ENCODE peak calls at places on chromosomes 7 and 10, in eight cellular contexts. One of them, this sample, is unnamed.
A peak's percentile ranks its signal among the peaks of the same experiment; 100 is the strongest.

GRCh38 chr7:99679400-99680191 is at the start of gene CYP3A5:
- DNase-seq in GM12891: no peak
- DNase-seq in body of pancreas: peak; percentile 84
- DNase-seq in GM12878: no peak
- DNase-seq in HCT116: peak; percentile 24
- DNase-seq in prostate gland: peak; percentile 81
- DNase-seq in uterus: peak; percentile 44
- DNase-seq in adrenal gland: peak; percentile 86
- DNase-seq in this sample: peak; percentile 54

GRCh38 chr7:135661311-135662122 is 797 bp upstream of the STMP1 start:
- DNase-seq in GM12891: no peak
- DNase-seq in body of pancreas: no peak
- DNase-seq in GM12878: no peak
- DNase-seq in HCT116: no peak
- DNase-seq in prostate gland: no peak
- DNase-seq in uterus: no peak
- DNase-seq in adrenal gland: no peak
- DNase-seq in this sample: no peak

GRCh38 chr10:6233725-6234277 is 31.1 kb downstream of the PFKFB3 start:
- DNase-seq in GM12891: no peak
- DNase-seq in body of pancreas: no peak
- DNase-seq in GM12878: no peak
- DNase-seq in HCT116: no peak
- DNase-seq in prostate gland: no peak
- DNase-seq in uterus: no peak
- DNase-seq in adrenal gland: no peak
- DNase-seq in this sample: no peak

GRCh38 chr10:22824984-22825383 is 102.9 kb upstream of the ARMC3 start:
- DNase-seq in GM12891: no peak
- DNase-seq in body of pancreas: no peak
- DNase-seq in GM12878: no peak
- DNase-seq in HCT116: peak; percentile 96
- DNase-seq in prostate gland: no peak
- DNase-seq in uterus: no peak
- DNase-seq in adrenal gland: no peak
- DNase-seq in this sample: no peak

GRCh38 chr10:95400789-95401188 is 110.0 kb upstream of the PDLIM1 start:
- DNase-seq in GM12891: no peak
- DNase-seq in body of pancreas: no peak
- DNase-seq in GM12878: no peak
- DNase-seq in HCT116: no peak
- DNase-seq in prostate gland: no peak
- DNase-seq in uterus: no peak
- DNase-seq in adrenal gland: no peak
- DNase-seq in this sample: no peak

GRCh38 chr10:42594246-42594650 is 44.1 kb downstream of the ZNF33B start:
- DNase-seq in GM12891: no peak
- DNase-seq in body of pancreas: no peak
- DNase-seq in GM12878: no peak
- DNase-seq in HCT116: no peak
- DNase-seq in prostate gland: no peak
- DNase-seq in uterus: no peak
- DNase-seq in adrenal gland: no peak
- DNase-seq in this sample: no peak

GRCh38 chr10:67771200-67771599 is 66.8 kb downstream of the DNAJC12 start:
- DNase-seq in GM12891: no peak
- DNase-seq in body of pancreas: no peak
- DNase-seq in GM12878: no peak
- DNase-seq in HCT116: no peak
- DNase-seq in prostate gland: no peak
- DNase-seq in uterus: no peak
- DNase-seq in adrenal gland: no peak
- DNase-seq in this sample: no peak

GRCh38 chr7:11557627-11558026 is 274.4 kb downstream of the THSD7A start:
- DNase-seq in GM12891: peak; percentile 5
- DNase-seq in body of pancreas: no peak
- DNase-seq in GM12878: no peak
- DNase-seq in HCT116: peak; percentile 46
- DNase-seq in prostate gland: no peak
- DNase-seq in uterus: no peak
- DNase-seq in adrenal gland: peak; percentile 54
- DNase-seq in this sample: no peak

GRCh38 chr10:4721994-4722753 is 103.8 kb upstream of the AKR1E2 start:
- DNase-seq in GM12891: no peak
- DNase-seq in body of pancreas: no peak
- DNase-seq in GM12878: no peak
- DNase-seq in HCT116: no peak
- DNase-seq in prostate gland: no peak
- DNase-seq in uterus: no peak
- DNase-seq in adrenal gland: no peak
- DNase-seq in this sample: no peak

GRCh38 chr10:120456626-120457430 is at the start of gene PLPP4:
- DNase-seq in GM12891: peak; percentile 38
- DNase-seq in body of pancreas: peak; percentile 22
- DNase-seq in GM12878: no peak
- DNase-seq in HCT116: no peak
- DNase-seq in prostate gland: no peak
- DNase-seq in uterus: no peak
- DNase-seq in adrenal gland: no peak
- DNase-seq in this sample: no peak

GRCh38 chr10:95571390-95571789 is 10.2 kb upstream of the SORBS1 start:
- DNase-seq in GM12891: no peak
- DNase-seq in body of pancreas: no peak
- DNase-seq in GM12878: no peak
- DNase-seq in HCT116: no peak
- DNase-seq in prostate gland: no peak
- DNase-seq in uterus: no peak
- DNase-seq in adrenal gland: no peak
- DNase-seq in this sample: no peak

GRCh38 chr7:43034535-43035002 is 77.9 kb upstream of the HECW1 start:
- DNase-seq in GM12891: no peak
- DNase-seq in body of pancreas: no peak
- DNase-seq in GM12878: no peak
- DNase-seq in HCT116: no peak
- DNase-seq in prostate gland: no peak
- DNase-seq in uterus: no peak
- DNase-seq in adrenal gland: no peak
- DNase-seq in this sample: no peak
- TF ChIP-seq POLR2A in GM12891: no peak
- TF ChIP-seq POLR2A in body of pancreas: no peak
- TF ChIP-seq POLR2A in GM12878: no peak
- TF ChIP-seq POLR2A in HCT116: no peak
- TF ChIP-seq POLR2A in prostate gland: no peak
- TF ChIP-seq POLR2A in uterus: no peak
- TF ChIP-seq POLR2A in adrenal gland: no peak
- TF ChIP-seq POLR2A in this sample: no peak

DNA sequence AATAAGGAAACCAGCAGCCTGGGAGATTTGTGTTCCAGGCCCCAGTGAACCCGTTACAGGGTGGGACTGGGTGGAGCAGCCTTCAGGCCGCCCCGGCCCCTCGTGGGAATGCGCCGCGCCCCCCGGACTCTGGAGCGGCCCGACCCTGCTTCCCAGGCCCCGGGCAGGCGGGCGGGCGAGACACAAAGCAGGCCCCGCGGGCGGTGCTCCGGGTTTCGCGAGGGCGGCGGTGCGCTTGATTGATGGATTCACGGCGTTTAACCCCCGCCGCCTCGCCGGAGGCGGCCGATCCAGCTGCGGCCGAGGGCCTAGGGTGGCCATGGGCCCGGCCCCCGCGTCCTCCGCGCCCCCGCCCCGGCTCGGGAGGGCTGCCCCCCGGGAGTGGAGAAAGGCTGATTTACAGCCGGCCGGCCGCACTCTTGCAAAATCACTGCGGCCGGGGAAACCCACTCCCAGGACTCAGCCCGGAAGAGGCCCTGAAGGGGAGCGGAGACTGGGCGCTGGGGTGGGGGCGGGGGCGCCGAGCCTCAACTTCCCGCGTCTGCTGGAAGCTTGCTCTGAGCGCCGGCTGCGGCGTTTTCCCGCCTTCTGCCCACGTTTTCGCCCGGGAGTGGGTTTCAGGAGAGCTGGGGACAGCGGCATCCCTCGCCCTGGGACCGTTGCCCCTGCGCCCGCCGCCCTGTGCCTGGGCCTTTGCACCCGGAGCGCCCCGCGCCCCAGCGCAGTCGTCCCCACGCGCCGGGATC is 299.6 kb upstream of the NFE2L3 start:
- DNase-seq in GM12891: no peak
- DNase-seq in body of pancreas: no peak
- DNase-seq in GM12878: no peak
- DNase-seq in HCT116: no peak
- DNase-seq in prostate gland: no peak
- DNase-seq in uterus: peak; percentile 80
- DNase-seq in adrenal gland: no peak
- DNase-seq in this sample: no peak
- TF ChIP-seq POLR2A in GM12891: no peak
- TF ChIP-seq POLR2A in body of pancreas: no peak
- TF ChIP-seq POLR2A in GM12878: no peak
- TF ChIP-seq POLR2A in HCT116: no peak
- TF ChIP-seq POLR2A in prostate gland: no peak
- TF ChIP-seq POLR2A in uterus: no peak
- TF ChIP-seq POLR2A in adrenal gland: no peak
- TF ChIP-seq POLR2A in this sample: no peak

GRCh38 chr7:149147072-149147729 is at the start of gene ZNF398:
- DNase-seq in GM12891: peak; percentile 84
- DNase-seq in body of pancreas: peak; percentile 75
- DNase-seq in GM12878: peak; percentile 69
- DNase-seq in HCT116: no peak
- DNase-seq in prostate gland: peak; percentile 59
- DNase-seq in uterus: peak; percentile 46
- DNase-seq in adrenal gland: peak; percentile 81
- DNase-seq in this sample: peak; percentile 48
- TF ChIP-seq POLR2A in GM12891: peak; percentile 72
- TF ChIP-seq POLR2A in body of pancreas: peak; percentile 45
- TF ChIP-seq POLR2A in GM12878: peak; percentile 86
- TF ChIP-seq POLR2A in HCT116: peak; percentile 78
- TF ChIP-seq POLR2A in prostate gland: peak; percentile 34
- TF ChIP-seq POLR2A in uterus: no peak
- TF ChIP-seq POLR2A in adrenal gland: peak; percentile 71
- TF ChIP-seq POLR2A in this sample: no peak

GRCh38 chr7:148697950-148698396 is 730 bp upstream of the CUL1 start:
- DNase-seq in GM12891: no peak
- DNase-seq in body of pancreas: no peak
- DNase-seq in GM12878: no peak
- DNase-seq in HCT116: no peak
- DNase-seq in prostate gland: peak; percentile 34
- DNase-seq in uterus: peak; percentile 44
- DNase-seq in adrenal gland: no peak
- DNase-seq in this sample: no peak

GRCh38 chr7:148698397-148699023 is at the start of gene CUL1:
- DNase-seq in GM12891: peak; percentile 69
- DNase-seq in body of pancreas: peak; percentile 89
- DNase-seq in GM12878: no peak
- DNase-seq in HCT116: peak; percentile 34
- DNase-seq in prostate gland: peak; percentile 81
- DNase-seq in uterus: peak; percentile 82
- DNase-seq in adrenal gland: peak; percentile 91
- DNase-seq in this sample: peak; percentile 85

GRCh38 chr7:148699772-148700629 is 1.3 kb downstream of the CUL1 start:
- DNase-seq in GM12891: no peak
- DNase-seq in body of pancreas: no peak
- DNase-seq in GM12878: no peak
- DNase-seq in HCT116: no peak
- DNase-seq in prostate gland: no peak
- DNase-seq in uterus: peak; percentile 15
- DNase-seq in adrenal gland: no peak
- DNase-seq in this sample: no peak

GRCh38 chr7:148700693-148701092 is 2.0 kb downstream of the CUL1 start:
- DNase-seq in GM12891: no peak
- DNase-seq in body of pancreas: no peak
- DNase-seq in GM12878: no peak
- DNase-seq in HCT116: no peak
- DNase-seq in prostate gland: no peak
- DNase-seq in uterus: no peak
- DNase-seq in adrenal gland: no peak
- DNase-seq in this sample: no peak

DNA sequence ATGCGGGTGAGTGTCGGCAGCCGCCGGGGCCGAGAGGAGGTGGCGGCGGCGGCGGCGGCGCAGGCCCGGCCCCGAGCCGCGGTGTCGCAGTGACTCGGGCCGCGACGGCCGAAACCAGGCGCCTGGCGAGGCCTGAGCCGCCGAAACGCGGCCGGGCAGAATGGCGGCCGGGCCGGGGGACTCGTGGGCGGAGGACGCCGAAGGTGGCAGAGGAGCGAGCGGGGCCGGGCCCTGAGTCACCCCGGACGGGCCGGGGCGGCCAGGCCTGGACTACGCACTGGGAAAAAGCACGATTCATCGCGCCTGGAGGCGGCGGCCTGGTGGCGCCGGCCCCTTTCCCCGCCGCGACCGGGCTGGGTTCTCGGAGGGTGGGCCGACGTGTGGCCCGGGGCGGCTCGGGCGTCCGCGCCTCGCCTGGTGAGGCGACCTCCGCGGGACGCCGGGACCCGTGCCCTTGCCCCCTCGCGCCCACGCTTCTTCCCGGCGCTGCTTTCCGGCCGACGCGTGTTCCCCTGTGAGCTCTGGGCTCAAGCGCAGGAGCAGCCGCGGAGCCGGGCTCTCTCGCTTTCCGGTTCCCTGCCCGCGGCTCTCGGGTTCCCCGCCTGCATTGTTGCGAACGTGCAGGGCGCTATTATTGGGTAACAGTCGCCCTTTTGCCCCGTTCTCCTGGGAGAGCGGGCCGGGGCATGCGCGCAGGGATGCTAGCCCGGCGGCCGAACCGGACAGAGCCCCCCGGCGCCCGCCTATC is 495 bp downstream of the CUL1 start:
- DNase-seq in GM12891: peak; percentile 37
- DNase-seq in body of pancreas: peak; percentile 52
- DNase-seq in GM12878: no peak
- DNase-seq in HCT116: no peak
- DNase-seq in prostate gland: peak; percentile 7
- DNase-seq in uterus: peak; percentile 38
- DNase-seq in adrenal gland: peak; percentile 73
- DNase-seq in this sample: peak; percentile 33
- TF ChIP-seq POLR2A in GM12891: peak; percentile 24
- TF ChIP-seq POLR2A in body of pancreas: peak; percentile 28
- TF ChIP-seq POLR2A in GM12878: peak; percentile 42
- TF ChIP-seq POLR2A in HCT116: no peak
- TF ChIP-seq POLR2A in prostate gland: peak; percentile 32
- TF ChIP-seq POLR2A in uterus: no peak
- TF ChIP-seq POLR2A in adrenal gland: no peak
- TF ChIP-seq POLR2A in this sample: no peak

GRCh38 chr10:69025370-69025896 is 36.8 kb downstream of the KIFBP start:
- DNase-seq in GM12891: no peak
- DNase-seq in body of pancreas: no peak
- DNase-seq in GM12878: no peak
- DNase-seq in HCT116: no peak
- DNase-seq in prostate gland: no peak
- DNase-seq in uterus: no peak
- DNase-seq in adrenal gland: no peak
- DNase-seq in this sample: no peak
- TF ChIP-seq POLR2A in GM12891: no peak
- TF ChIP-seq POLR2A in body of pancreas: no peak
- TF ChIP-seq POLR2A in GM12878: no peak
- TF ChIP-seq POLR2A in HCT116: no peak
- TF ChIP-seq POLR2A in prostate gland: no peak
- TF ChIP-seq POLR2A in uterus: no peak
- TF ChIP-seq POLR2A in adrenal gland: no peak
- TF ChIP-seq POLR2A in this sample: no peak